ENCODE peak calls at places on chromosomes 6 and 20, in five cellular contexts. M is aorta, X is foreskin melanocyte, E is heart right ventricle, R is stromal cell of bone marrow. I is an unnamed sample.

GRCh38 chr6:97240222-97240621 is 42.8 kb downstream of the MMS22L start:
- DNase-seq in M (no peak), R (peak; percentile 34), E (no peak), X (no peak), I (no peak)

GRCh38 chr6:12414096-12414675 is 124.0 kb downstream of the EDN1 start:
- DNase-seq in X (no peak), M (no peak), E (no peak), R (peak; percentile 24), I (no peak)

GRCh38 chr6:113172531-113172966 is 684.6 kb upstream of the MARCKS start:
- DNase-seq in R (no peak), M (no peak), E (peak; percentile 61), X (peak; percentile 29), I (no peak)

GRCh38 chr20:51660741-51661608 is 107.2 kb downstream of the ATP9A start:
- DNase-seq in E (no peak), R (peak; percentile 89), M (no peak), X (peak; percentile 18), I (no peak)

GRCh38 chr6:109164331-109164730 is 69.0 kb downstream of the CEP57L1 start:
- DNase-seq in X (no peak), E (no peak), M (no peak), R (no peak), I (no peak)

GRCh38 chr20:10476319-10476724 is 41.2 kb downstream of the SLX4IP start:
- DNase-seq in R (no peak), M (no peak), E (no peak), X (no peak), I (no peak)

GRCh38 chr6:97053643-97054411 is 129.3 kb downstream of the KLHL32 start:
- DNase-seq in X (no peak), E (no peak), R (peak; percentile 7), M (no peak), I (no peak)

GRCh38 chr6:67594366-67594765 is 1040.7 kb upstream of the ADGRB3 start:
- DNase-seq in R (no peak), E (no peak), M (no peak), X (no peak), I (no peak)

GRCh38 chr20:15176929-15177328 is 839.5 kb upstream of the FLRT3 start:
- DNase-seq in R (no peak), X (no peak), M (no peak), E (no peak), I (no peak)

GRCh38 chr6:122845916-122846632 is 57.0 kb downstream of the SMPDL3A start:
- DNase-seq in M (no peak), X (no peak), E (no peak), R (no peak), I (no peak)

GRCh38 chr6:166988674-166989201 is 10.5 kb upstream of the CEP43 start:
- DNase-seq in X (no peak), E (no peak), M (no peak), R (no peak), I (no peak)

GRCh38 chr6:15329154-15329781 is 83.4 kb downstream of the JARID2 start:
- DNase-seq in X (peak; percentile 82), R (peak; percentile 98), E (no peak), M (no peak), I (no peak)

GRCh38 chr6:161406633-161407032 is 132.8 kb upstream of the AGPAT4 start:
- DNase-seq in M (no peak), R (peak; percentile 88), X (peak; percentile 76), E (no peak), I (no peak)

GRCh38 chr6:80364206-80364605 is 257.7 kb downstream of the BCKDHB start:
- DNase-seq in E (no peak), M (no peak), R (no peak), X (no peak), I (no peak)

GRCh38 chr20:20594171-20594530 is 118.3 kb downstream of the RALGAPA2 start:
- DNase-seq in X (no peak), M (no peak), R (peak; percentile 31), E (no peak), I (no peak)

GRCh38 chr6:53975966-53976610 is 135.2 kb upstream of the MLIP start:
- DNase-seq in X (no peak), M (no peak), R (no peak), E (no peak), I (no peak)

GRCh38 chr6:117399924-117400323 is 25.8 kb downstream of the ROS1 start:
- DNase-seq in M (no peak), R (peak; percentile 6), X (no peak), E (no peak), I (no peak)

GRCh38 chr6:33252758-33253157 is 18.9 kb downstream of the VPS52 start:
- DNase-seq in E (no peak), X (no peak), R (no peak), M (no peak), I (no peak)

GRCh38 chr20:43007525-43007924 is 182.2 kb downstream of the PTPRT start:
- DNase-seq in M (no peak), R (no peak), E (no peak), X (no peak), I (no peak)

GRCh38 chr6:132202569-132202968 is 198.7 kb downstream of the MOXD1 start:
- DNase-seq in E (peak; percentile 65), R (peak; percentile 89), M (no peak), X (peak; percentile 64), I (no peak)

GRCh38 chr6:32081168-32081624 is 27.9 kb downstream of the TNXB start:
- DNase-seq in M (peak; percentile 91), E (peak; percentile 44), X (peak; percentile 80), R (peak; percentile 71), I (peak; percentile 61)

GRCh38 chr6:113631616-113632015 is 225.5 kb upstream of the MARCKS start:
- DNase-seq in X (no peak), R (no peak), E (no peak), M (no peak), I (no peak)

GRCh38 chr20:37711987-37712961 is 18.4 kb downstream of the CTNNBL1 start:
- DNase-seq in X (no peak), R (no peak), M (no peak), E (peak; percentile 34), I (no peak)

I was measured in left lung.